ENCODE peak calls at places on chromosomes 2 and 18, in nine cellular contexts. R is foreskin fibroblast; W is AG09309; C is stomach; O is astrocyte of the cerebellum; D is MM.1S; L is lung; G is epithelial cell of esophagus; U is CD8-positive, alpha-beta T cell. P is an unnamed sample.

GRCh38 chr18:3447895-3448844 is 1.8 kb upstream of the TGIF1 start:
- DNase-seq in W (peak), D (peak), G (peak), R (peak), O (peak), L (peak), U (peak), C (peak), P (peak)

GRCh38 chr2:176096243-176096985 is 3.2 kb upstream of the HOXD12 start:
- DNase-seq in R (no peak), D (peak), U (no peak), G (no peak), W (no peak), L (no peak), O (no peak), C (no peak), P (no peak)

GRCh38 chr2:85273732-85274731 is 53.8 kb downstream of the TGOLN2 start:
- DNase-seq in U (no peak), G (peak), O (peak), D (no peak), W (no peak), L (no peak), C (no peak), R (peak), P (peak)

GRCh38 chr2:170525566-170525900 is 189.6 kb upstream of the SP5 start:
- DNase-seq in U (no peak), G (peak), O (peak), D (no peak), C (peak), W (peak), L (peak), R (peak), P (peak)

GRCh38 chr2:226891780-226892590 is 56.1 kb downstream of the RHBDD1 start:
- DNase-seq in O (peak), L (no peak), U (no peak), G (peak), D (no peak), C (no peak), W (peak), R (peak), P (peak)

GRCh38 chr2:213848631-213849030 is 562.2 kb upstream of the VWC2L start:
- DNase-seq in G (peak), W (peak), C (no peak), U (no peak), D (no peak), O (peak), L (no peak), R (peak), P (peak)

GRCh38 chr2:128624425-128624795 is 305.7 kb upstream of the HS6ST1 start:
- DNase-seq in W (no peak), O (no peak), U (no peak), C (no peak), D (no peak), R (no peak), L (no peak), G (no peak), P (no peak)

GRCh38 chr2:46114981-46115380 is 182.2 kb upstream of the EPAS1 start:
- DNase-seq in U (no peak), C (no peak), D (no peak), G (no peak), L (no peak), O (no peak), R (no peak), W (no peak), P (no peak)

GRCh38 chr2:163370169-163370886 is 365.5 kb downstream of the FIGN start:
- DNase-seq in U (no peak), O (no peak), W (no peak), G (peak), C (no peak), R (no peak), L (no peak), D (no peak), P (no peak)

GRCh38 chr18:59143441-59143840 is 3.8 kb downstream of the SEC11C start:
- DNase-seq in U (no peak), L (no peak), R (no peak), O (no peak), G (no peak), D (peak), C (no peak), W (no peak), P (no peak)

GRCh38 chr2:7203056-7203467 is 285.9 kb downstream of the RNF144A start:
- DNase-seq in L (peak), R (peak), W (peak), D (peak), O (peak), U (peak), G (peak), C (peak), P (peak)

GRCh38 chr2:9748586-9748985 is 94.7 kb upstream of the TAF1B start:
- DNase-seq in L (no peak), C (no peak), W (no peak), G (peak), U (no peak), R (no peak), D (no peak), O (no peak), P (no peak)

GRCh38 chr2:142307716-142308115 is 176.9 kb upstream of the LRP1B start:
- DNase-seq in L (no peak), R (no peak), U (no peak), C (no peak), O (no peak), G (no peak), D (no peak), W (no peak), P (no peak)

GRCh38 chr2:12501469-12502147 is 215.1 kb upstream of the TRIB2 start:
- DNase-seq in R (no peak), C (no peak), G (peak), W (no peak), L (no peak), D (peak), U (peak), O (no peak), P (no peak)

GRCh38 chr2:217471329-217471728 is 531.5 kb downstream of the TNS1 start:
- DNase-seq in L (no peak), D (no peak), R (no peak), W (no peak), O (no peak), C (no peak), G (peak), U (no peak), P (no peak)

GRCh38 chr2:113686537-113686936 is 59.5 kb downstream of the RABL2A start:
- DNase-seq in O (no peak), C (no peak), U (no peak), W (no peak), G (peak), D (no peak), L (no peak), R (peak), P (no peak)

GRCh38 chr2:10252202-10252601 is 50.5 kb upstream of the HPCAL1 start:
- DNase-seq in C (no peak), G (peak), W (no peak), D (no peak), U (no peak), R (no peak), L (no peak), O (no peak), P (no peak)

GRCh38 chr2:3737128-3737527 is 33.8 kb downstream of the DCDC2C start:
- DNase-seq in U (no peak), C (no peak), O (no peak), R (no peak), G (no peak), W (no peak), L (no peak), D (no peak), P (no peak)

GRCh38 chr2:149928026-149928425 is 340.5 kb upstream of the MMADHC start:
- DNase-seq in R (no peak), U (no peak), L (no peak), W (no peak), O (no peak), G (no peak), C (no peak), D (no peak), P (no peak)

GRCh38 chr2:172921538-172922236 is 154.0 kb upstream of the MAP3K20 start:
- DNase-seq in R (peak), L (no peak), W (peak), U (no peak), C (no peak), D (no peak), G (peak), O (no peak), P (no peak)

GRCh38 chr2:72952110-72952823 is 34.9 kb downstream of the EMX1 start:
- DNase-seq in W (no peak), O (no peak), C (no peak), D (no peak), L (no peak), U (no peak), R (no peak), G (no peak), P (no peak)
- TF ChIP-seq CTCF in W (no peak), O (no peak), C (no peak), D (no peak), L (no peak), U (no peak), R (no peak), G (no peak), P (no peak)

DNA sequence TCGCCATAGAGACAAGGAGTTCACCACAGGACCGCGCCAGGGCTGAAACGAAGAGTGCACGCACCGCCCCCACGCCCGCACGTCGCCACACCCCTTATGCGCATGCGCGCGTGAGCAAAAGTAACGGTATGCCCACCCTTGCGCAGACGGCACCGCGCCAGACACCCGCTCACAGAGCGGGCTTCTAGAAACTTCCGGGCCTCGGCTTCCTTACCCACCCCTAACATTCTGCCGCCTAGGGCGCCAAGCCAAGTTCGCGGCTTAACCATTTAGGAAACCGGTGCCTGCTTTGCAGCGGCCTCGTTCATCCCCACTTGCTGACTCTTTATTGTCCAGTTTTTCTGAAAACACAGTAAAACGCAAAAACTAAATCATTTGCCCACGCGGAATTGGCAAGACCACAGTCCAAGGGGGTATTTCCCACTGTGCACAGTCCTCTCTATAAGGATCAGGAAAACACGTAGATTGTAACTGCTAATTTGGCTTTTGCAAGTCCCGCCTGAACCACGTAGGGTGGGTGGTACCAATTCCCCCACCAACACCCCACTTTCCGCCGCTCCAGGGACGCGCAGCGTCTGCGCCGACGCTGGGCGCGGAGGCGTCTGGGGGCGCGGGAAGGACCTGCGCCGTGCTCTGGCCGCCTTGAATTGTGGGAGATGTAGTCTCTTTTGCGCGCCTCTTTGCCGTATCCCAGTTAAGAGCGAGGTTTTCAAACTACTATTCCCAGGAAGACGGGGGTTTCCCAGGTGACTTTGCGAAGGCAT is at the start of the genes FBXO15 and TIMM21:
- DNase-seq in G (peak), R (peak), U (peak), W (peak), L (peak), O (peak), C (peak), D (peak), P (peak)
- TF ChIP-seq CTCF in G (no peak), R (no peak), U (no peak), W (no peak), L (no peak), O (no peak), C (no peak), D (no peak), P (no peak)

GRCh38 chr2:174138161-174138560 is 110.2 kb downstream of the OLA1 start:
- DNase-seq in O (no peak), W (no peak), L (no peak), C (no peak), D (no peak), U (no peak), G (peak), R (no peak), P (no peak)
- TF ChIP-seq CTCF in O (no peak), W (peak), L (no peak), C (no peak), D (peak), U (no peak), G (no peak), R (no peak), P (peak)

DNA sequence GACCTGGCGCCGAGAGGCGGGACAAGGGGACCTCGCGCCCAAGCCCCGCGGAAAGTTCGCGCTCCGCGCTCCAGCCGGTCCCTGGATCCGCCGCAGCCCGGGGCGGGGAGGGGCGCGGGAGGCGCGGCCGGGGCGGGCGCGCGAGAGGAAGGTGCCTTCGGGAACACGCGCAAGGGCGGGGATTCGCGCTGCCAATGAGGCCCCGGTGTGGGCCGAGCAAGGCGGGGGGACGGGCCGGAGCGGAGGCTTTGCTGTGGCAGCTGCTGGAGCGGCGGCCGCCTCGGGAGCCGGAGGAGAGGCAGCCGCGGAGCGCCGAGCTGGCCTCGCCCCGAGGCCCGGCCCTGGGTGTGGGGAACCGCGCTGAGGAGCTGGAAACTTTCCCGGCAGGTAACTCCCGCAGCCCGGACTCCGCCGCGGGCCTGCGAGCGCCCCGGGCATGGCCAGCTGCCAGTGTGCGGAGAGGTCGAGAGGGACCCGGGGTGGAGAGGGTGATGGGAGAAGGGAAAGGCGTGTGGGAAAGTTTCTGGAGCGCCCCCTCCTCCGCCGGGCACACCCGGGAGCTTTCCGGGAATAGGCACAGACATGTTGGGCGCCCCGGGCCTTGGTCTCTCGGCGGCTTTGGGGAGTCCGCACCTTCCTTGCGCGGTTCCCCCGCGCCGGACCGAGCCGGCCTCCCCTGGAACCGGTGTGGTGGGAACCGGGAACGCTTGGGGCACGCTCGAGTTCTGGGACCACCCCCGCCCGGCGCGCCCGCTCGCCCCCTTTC is at the start of gene TANC1:
- DNase-seq in U (no peak), W (peak), R (peak), C (peak), L (peak), D (peak), G (peak), O (peak), P (peak)
- TF ChIP-seq CTCF in U (no peak), W (no peak), R (no peak), C (no peak), L (no peak), D (no peak), G (no peak), O (no peak), P (no peak)

DNA sequence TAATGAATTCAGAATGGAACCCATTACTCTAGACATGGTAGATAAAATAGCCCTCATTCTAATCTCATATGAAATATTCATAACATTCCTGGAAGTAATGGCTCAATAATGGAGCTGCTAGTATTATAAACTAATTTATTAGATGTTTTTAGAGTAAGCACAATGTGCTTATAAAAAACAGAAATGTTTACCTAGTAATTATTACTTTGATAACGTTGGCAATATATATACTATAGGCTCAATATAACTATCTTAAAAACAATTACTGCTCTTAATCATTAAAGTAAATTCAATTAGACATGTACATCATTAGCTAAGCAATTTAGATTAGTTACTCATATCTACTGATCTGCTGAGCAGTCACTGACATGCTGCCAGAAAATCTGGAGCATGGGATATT is 19.3 kb downstream of the PPP1R1C start:
- DNase-seq in C (no peak), G (no peak), W (no peak), D (no peak), L (no peak), R (no peak), O (no peak), U (no peak), P (no peak)
- TF ChIP-seq CTCF in C (no peak), G (no peak), W (no peak), D (no peak), L (no peak), R (no peak), O (no peak), U (no peak), P (no peak)

DNA sequence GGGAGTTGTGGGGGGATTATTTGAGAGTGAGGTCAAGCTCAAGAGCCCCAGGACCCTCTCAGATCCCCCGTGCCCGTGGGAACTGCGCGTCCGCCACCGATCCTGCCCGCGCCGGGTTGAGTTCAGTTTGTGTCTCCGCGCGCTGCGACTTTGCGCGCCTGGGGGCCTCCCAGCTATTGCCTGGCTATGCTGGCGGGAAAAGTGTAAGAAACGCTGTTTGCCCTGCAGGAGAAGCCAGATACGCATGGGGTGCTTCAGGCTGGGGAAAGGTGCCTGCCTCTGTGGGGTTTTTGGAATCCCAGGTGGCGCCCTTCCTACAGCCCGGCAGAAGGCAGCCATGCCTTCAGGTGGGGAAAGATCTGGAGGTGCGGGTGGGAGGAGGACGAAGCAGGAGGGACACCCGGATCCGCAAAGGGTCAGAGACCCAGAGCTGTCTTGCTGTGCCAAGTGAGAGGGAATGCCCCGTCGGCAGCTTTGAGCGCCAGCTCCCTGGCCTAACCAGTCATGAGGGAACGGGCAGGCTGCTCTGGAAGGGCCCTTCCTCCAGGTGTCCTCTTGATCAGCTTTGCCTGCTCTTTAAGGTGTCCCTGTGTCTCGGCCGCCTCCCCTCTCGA is 22.5 kb downstream of the TEX44 start:
- DNase-seq in L (no peak), G (no peak), C (no peak), U (no peak), W (no peak), D (no peak), R (no peak), O (no peak), P (no peak)
- TF ChIP-seq CTCF in L (no peak), G (peak), C (no peak), U (no peak), W (no peak), D (no peak), R (no peak), O (no peak), P (no peak)

GRCh38 chr2:101401906-101402305 is 14.6 kb upstream of the CREG2 start:
- DNase-seq in W (no peak), U (no peak), G (no peak), L (no peak), D (no peak), C (no peak), O (no peak), R (no peak), P (no peak)
- TF ChIP-seq CTCF in W (no peak), U (no peak), G (peak), L (no peak), D (no peak), C (no peak), O (peak), R (no peak), P (no peak)

DNA sequence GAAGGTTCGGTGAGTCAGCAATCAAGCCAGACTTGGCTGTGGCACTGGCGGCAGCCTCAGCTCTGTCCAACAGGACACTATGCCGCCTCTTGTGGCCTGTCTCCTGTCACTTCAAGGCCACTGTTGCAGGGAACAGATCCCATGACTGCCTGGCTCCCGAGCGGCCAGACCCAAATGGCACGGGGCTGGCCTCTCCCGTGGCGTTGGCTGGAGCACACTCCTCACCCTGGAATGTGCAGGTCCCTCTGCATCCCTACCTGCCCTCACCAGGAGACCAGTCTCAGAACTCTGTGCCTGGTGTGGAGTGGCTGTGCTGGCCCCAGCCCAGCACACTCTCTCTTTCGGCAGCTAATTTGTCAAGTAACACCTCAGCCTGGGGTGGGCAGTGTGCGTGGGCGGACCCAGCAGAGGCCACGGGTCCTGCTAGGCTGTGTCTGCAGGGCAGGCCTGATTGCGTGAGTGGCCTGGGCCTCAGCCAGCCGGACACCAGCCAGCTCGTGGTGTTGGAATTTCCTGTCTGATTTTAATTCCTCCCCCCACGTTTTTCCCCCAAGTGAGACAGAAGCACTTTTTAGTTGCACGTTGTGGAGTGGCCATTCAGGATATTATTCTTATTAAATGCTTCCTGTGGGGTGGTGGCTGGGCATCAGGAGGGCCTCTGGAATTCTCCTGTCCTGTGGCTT is 179.3 kb downstream of the GLI2 start:
- DNase-seq in U (no peak), G (peak), O (peak), R (peak), D (no peak), C (peak), L (peak), W (peak), P (no peak)
- TF ChIP-seq CTCF in U (no peak), G (no peak), O (no peak), R (no peak), D (no peak), C (no peak), L (no peak), W (no peak), P (no peak)

GRCh38 chr2:17311771-17312511 is 206.3 kb downstream of the RAD51AP2 start:
- DNase-seq in G (no peak), C (no peak), L (no peak), D (peak), O (peak), R (no peak), W (no peak), U (no peak), P (no peak)
- TF ChIP-seq CTCF in G (no peak), C (no peak), L (no peak), D (no peak), O (no peak), R (no peak), W (no peak), U (no peak), P (no peak)

GRCh38 chr2:437180-437579 is 149.3 kb upstream of the ALKAL2 start:
- DNase-seq in G (no peak), W (no peak), U (no peak), D (no peak), L (no peak), O (no peak), R (no peak), C (no peak), P (no peak)

GRCh38 chr2:436203-436602 is 148.3 kb upstream of the ALKAL2 start:
- DNase-seq in L (no peak), C (no peak), D (no peak), G (no peak), W (no peak), O (no peak), R (no peak), U (no peak), P (no peak)

GRCh38 chr2:433216-433615 is 145.3 kb upstream of the ALKAL2 start:
- DNase-seq in C (no peak), W (no peak), D (no peak), G (no peak), O (no peak), R (no peak), L (no peak), U (no peak), P (no peak)

GRCh38 chr2:437772-438393 is 150.0 kb upstream of the ALKAL2 start:
- DNase-seq in L (no peak), U (peak), O (no peak), D (peak), G (no peak), R (no peak), W (no peak), C (peak), P (no peak)

GRCh38 chr2:434625-435024 is 146.7 kb upstream of the ALKAL2 start:
- DNase-seq in W (no peak), O (no peak), L (no peak), R (no peak), U (no peak), D (no peak), G (no peak), C (no peak), P (no peak)
- TF ChIP-seq CTCF in W (no peak), O (no peak), L (no peak), R (no peak), U (no peak), D (no peak), G (no peak), C (no peak), P (no peak)

P was measured in AG09319.